ENCODE peak calls at places on chromosomes 7 and 10, in ten cellular contexts. One of them, this sample, is unnamed.

GRCh38 chr10:49602380-49603023 is 7.6 kb upstream of the SLC18A3 start:
- DNase-seq in kidney: no peak
- DNase-seq in endothelial cell: no peak
- DNase-seq in brain microvascular endothelial cell: no peak
- DNase-seq in sigmoid colon: no peak
- DNase-seq in NB4: no peak
- DNase-seq in IMR-90: no peak
- DNase-seq in AG09309: no peak
- DNase-seq in upper lobe of left lung: peak
- DNase-seq in A549: no peak
- DNase-seq in this sample: no peak

GRCh38 chr7:145700488-145700887 is 416.1 kb upstream of the CNTNAP2 start:
- DNase-seq in kidney: no peak
- DNase-seq in endothelial cell: no peak
- DNase-seq in brain microvascular endothelial cell: no peak
- DNase-seq in sigmoid colon: no peak
- DNase-seq in NB4: no peak
- DNase-seq in IMR-90: no peak
- DNase-seq in AG09309: no peak
- DNase-seq in upper lobe of left lung: no peak
- DNase-seq in A549: no peak
- DNase-seq in this sample: no peak

GRCh38 chr10:5525581-5526271 is 965 bp downstream of the CALML3 start:
- DNase-seq in kidney: no peak
- DNase-seq in endothelial cell: no peak
- DNase-seq in brain microvascular endothelial cell: no peak
- DNase-seq in sigmoid colon: peak
- DNase-seq in NB4: no peak
- DNase-seq in IMR-90: no peak
- DNase-seq in AG09309: peak
- DNase-seq in upper lobe of left lung: no peak
- DNase-seq in A549: no peak
- DNase-seq in this sample: no peak

GRCh38 chr10:29257106-29257783 is 31.6 kb upstream of the LYZL1 start:
- DNase-seq in kidney: peak
- DNase-seq in endothelial cell: no peak
- DNase-seq in brain microvascular endothelial cell: peak
- DNase-seq in sigmoid colon: peak
- DNase-seq in NB4: peak
- DNase-seq in IMR-90: peak
- DNase-seq in AG09309: peak
- DNase-seq in upper lobe of left lung: peak
- DNase-seq in A549: no peak
- DNase-seq in this sample: no peak

GRCh38 chr7:100662377-100662776 is 6.1 kb upstream of the ACTL6B start:
- DNase-seq in kidney: peak
- DNase-seq in endothelial cell: no peak
- DNase-seq in brain microvascular endothelial cell: no peak
- DNase-seq in sigmoid colon: no peak
- DNase-seq in NB4: no peak
- DNase-seq in IMR-90: no peak
- DNase-seq in AG09309: no peak
- DNase-seq in upper lobe of left lung: no peak
- DNase-seq in A549: no peak
- DNase-seq in this sample: no peak

GRCh38 chr7:99193527-99194214 is 14.2 kb downstream of the KPNA7 start:
- DNase-seq in kidney: no peak
- DNase-seq in endothelial cell: no peak
- DNase-seq in brain microvascular endothelial cell: peak
- DNase-seq in sigmoid colon: no peak
- DNase-seq in NB4: no peak
- DNase-seq in IMR-90: peak
- DNase-seq in AG09309: peak
- DNase-seq in upper lobe of left lung: no peak
- DNase-seq in A549: no peak
- DNase-seq in this sample: no peak

GRCh38 chr7:2640858-2641257 is 9.1 kb downstream of the TTYH3 start:
- DNase-seq in kidney: peak
- DNase-seq in endothelial cell: no peak
- DNase-seq in brain microvascular endothelial cell: no peak
- DNase-seq in sigmoid colon: peak
- DNase-seq in NB4: no peak
- DNase-seq in IMR-90: no peak
- DNase-seq in AG09309: no peak
- DNase-seq in upper lobe of left lung: no peak
- DNase-seq in A549: no peak
- DNase-seq in this sample: no peak

GRCh38 chr7:98285132-98286092 is 3.9 kb downstream of the BRI3 start:
- DNase-seq in kidney: peak
- DNase-seq in endothelial cell: no peak
- DNase-seq in brain microvascular endothelial cell: no peak
- DNase-seq in sigmoid colon: no peak
- DNase-seq in NB4: no peak
- DNase-seq in IMR-90: no peak
- DNase-seq in AG09309: no peak
- DNase-seq in upper lobe of left lung: no peak
- DNase-seq in A549: no peak
- DNase-seq in this sample: no peak

GRCh38 chr10:86281396-86281795 is 85.2 kb downstream of the GRID1 start:
- DNase-seq in kidney: no peak
- DNase-seq in endothelial cell: no peak
- DNase-seq in brain microvascular endothelial cell: no peak
- DNase-seq in sigmoid colon: no peak
- DNase-seq in NB4: no peak
- DNase-seq in IMR-90: no peak
- DNase-seq in AG09309: no peak
- DNase-seq in upper lobe of left lung: no peak
- DNase-seq in A549: no peak
- DNase-seq in this sample: no peak

DNA sequence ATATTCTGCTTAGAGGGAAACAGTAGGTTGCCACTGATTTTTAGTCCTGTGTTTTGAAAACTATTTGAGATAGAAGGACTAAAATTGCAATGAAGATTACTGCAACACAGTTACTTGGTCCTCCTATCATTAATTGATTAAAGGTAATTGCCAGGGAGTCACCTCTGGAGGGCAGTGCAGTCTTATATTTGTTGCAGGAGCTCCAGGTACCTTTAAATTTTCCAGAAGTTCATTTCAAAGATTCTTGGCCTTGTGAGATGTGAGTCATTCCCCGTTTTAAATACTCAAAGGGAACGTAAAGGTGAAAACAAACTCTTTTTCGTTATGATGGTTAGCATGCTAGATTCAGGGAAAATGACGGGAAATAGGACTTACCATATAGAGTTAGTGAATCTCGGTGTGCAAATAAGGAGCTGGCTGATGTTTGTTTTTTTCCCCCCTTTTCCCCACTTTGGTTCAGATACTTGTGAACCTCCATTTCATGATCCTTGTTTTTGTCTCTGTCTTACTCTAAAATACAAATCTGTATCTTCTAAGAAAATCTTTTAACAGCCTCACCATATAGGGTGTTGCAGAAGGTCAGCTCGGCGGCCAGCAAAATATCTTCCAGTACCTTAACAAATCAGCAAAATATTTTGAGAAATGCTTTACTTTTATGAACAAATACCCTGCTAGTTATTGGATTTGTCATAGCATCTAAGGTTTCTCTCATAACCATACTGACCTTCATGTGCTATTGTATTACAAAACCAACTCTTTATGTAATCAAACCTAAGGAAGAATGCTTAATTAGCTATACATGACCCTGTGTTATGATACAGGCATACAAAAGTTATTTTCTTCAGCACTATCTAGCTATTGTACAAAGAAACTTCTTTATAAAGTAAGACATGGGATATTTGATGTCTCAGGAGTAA is 143.0 kb upstream of the HDAC9 start:
- DNase-seq in kidney: no peak
- DNase-seq in endothelial cell: peak
- DNase-seq in brain microvascular endothelial cell: peak
- DNase-seq in sigmoid colon: no peak
- DNase-seq in NB4: peak
- DNase-seq in IMR-90: peak
- DNase-seq in AG09309: peak
- DNase-seq in upper lobe of left lung: peak
- DNase-seq in A549: peak
- DNase-seq in this sample: peak
- TF ChIP-seq CTCF in kidney: peak
- TF ChIP-seq CTCF in endothelial cell: peak
- TF ChIP-seq CTCF in brain microvascular endothelial cell: peak
- TF ChIP-seq CTCF in sigmoid colon: peak
- TF ChIP-seq CTCF in NB4: no peak
- TF ChIP-seq CTCF in IMR-90: peak
- TF ChIP-seq CTCF in AG09309: peak
- TF ChIP-seq CTCF in upper lobe of left lung: peak
- TF ChIP-seq CTCF in A549: peak
- TF ChIP-seq CTCF in this sample: peak

DNA sequence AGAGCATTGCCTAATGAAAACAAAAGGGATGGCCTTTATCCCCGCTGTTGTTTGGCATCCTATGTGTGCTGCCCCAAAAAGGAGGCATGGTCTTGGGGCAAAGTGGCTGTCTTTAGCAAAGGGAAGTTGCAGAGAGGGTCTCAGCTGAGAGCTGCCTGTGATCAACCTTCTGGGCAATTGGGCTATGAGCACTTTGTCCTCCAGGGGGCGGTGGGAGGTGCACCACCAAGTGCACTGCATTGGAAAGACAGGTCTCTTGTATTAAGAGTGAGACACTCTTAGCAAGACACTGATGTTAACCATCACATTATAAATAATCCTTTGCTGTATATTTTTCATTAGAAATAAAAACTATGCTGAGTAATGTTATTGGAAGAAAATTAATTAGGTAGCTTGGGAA is 314.8 kb downstream of the POM121L12 start:
- DNase-seq in kidney: peak
- DNase-seq in endothelial cell: peak
- DNase-seq in brain microvascular endothelial cell: no peak
- DNase-seq in sigmoid colon: no peak
- DNase-seq in NB4: peak
- DNase-seq in IMR-90: no peak
- DNase-seq in AG09309: no peak
- DNase-seq in upper lobe of left lung: no peak
- DNase-seq in A549: no peak
- DNase-seq in this sample: peak
- TF ChIP-seq CTCF in kidney: peak
- TF ChIP-seq CTCF in endothelial cell: peak
- TF ChIP-seq CTCF in brain microvascular endothelial cell: peak
- TF ChIP-seq CTCF in sigmoid colon: no peak
- TF ChIP-seq CTCF in NB4: peak
- TF ChIP-seq CTCF in IMR-90: no peak
- TF ChIP-seq CTCF in AG09309: no peak
- TF ChIP-seq CTCF in upper lobe of left lung: no peak
- TF ChIP-seq CTCF in A549: no peak
- TF ChIP-seq CTCF in this sample: peak

GRCh38 chr7:135362871-135363270 is 129.2 kb downstream of the STRA8 start:
- DNase-seq in kidney: no peak
- DNase-seq in endothelial cell: no peak
- DNase-seq in brain microvascular endothelial cell: no peak
- DNase-seq in sigmoid colon: no peak
- DNase-seq in NB4: no peak
- DNase-seq in IMR-90: no peak
- DNase-seq in AG09309: no peak
- DNase-seq in upper lobe of left lung: no peak
- DNase-seq in A549: no peak
- DNase-seq in this sample: no peak

GRCh38 chr7:135367114-135367513 is 133.5 kb downstream of the STRA8 start:
- DNase-seq in kidney: no peak
- DNase-seq in endothelial cell: no peak
- DNase-seq in brain microvascular endothelial cell: no peak
- DNase-seq in sigmoid colon: no peak
- DNase-seq in NB4: no peak
- DNase-seq in IMR-90: no peak
- DNase-seq in AG09309: no peak
- DNase-seq in upper lobe of left lung: no peak
- DNase-seq in A549: no peak
- DNase-seq in this sample: no peak

GRCh38 chr7:135359633-135360032 is 126.0 kb downstream of the STRA8 start:
- DNase-seq in kidney: no peak
- DNase-seq in endothelial cell: no peak
- DNase-seq in brain microvascular endothelial cell: no peak
- DNase-seq in sigmoid colon: no peak
- DNase-seq in NB4: peak
- DNase-seq in IMR-90: no peak
- DNase-seq in AG09309: no peak
- DNase-seq in upper lobe of left lung: no peak
- DNase-seq in A549: no peak
- DNase-seq in this sample: no peak

GRCh38 chr7:135361788-135362187 is 128.2 kb downstream of the STRA8 start:
- DNase-seq in kidney: no peak
- DNase-seq in endothelial cell: no peak
- DNase-seq in brain microvascular endothelial cell: no peak
- DNase-seq in sigmoid colon: no peak
- DNase-seq in NB4: no peak
- DNase-seq in IMR-90: no peak
- DNase-seq in AG09309: no peak
- DNase-seq in upper lobe of left lung: no peak
- DNase-seq in A549: no peak
- DNase-seq in this sample: no peak
- TF ChIP-seq CTCF in kidney: no peak
- TF ChIP-seq CTCF in endothelial cell: no peak
- TF ChIP-seq CTCF in brain microvascular endothelial cell: no peak
- TF ChIP-seq CTCF in sigmoid colon: no peak
- TF ChIP-seq CTCF in NB4: no peak
- TF ChIP-seq CTCF in IMR-90: no peak
- TF ChIP-seq CTCF in AG09309: no peak
- TF ChIP-seq CTCF in upper lobe of left lung: no peak
- TF ChIP-seq CTCF in A549: no peak
- TF ChIP-seq CTCF in this sample: no peak

GRCh38 chr7:30752484-30752883 is 549 bp downstream of the INMT start:
- DNase-seq in kidney: no peak
- DNase-seq in endothelial cell: no peak
- DNase-seq in brain microvascular endothelial cell: no peak
- DNase-seq in sigmoid colon: no peak
- DNase-seq in NB4: no peak
- DNase-seq in IMR-90: no peak
- DNase-seq in AG09309: no peak
- DNase-seq in upper lobe of left lung: no peak
- DNase-seq in A549: no peak
- DNase-seq in this sample: no peak

GRCh38 chr7:30750574-30751256 is 1.2 kb upstream of the INMT start:
- DNase-seq in kidney: peak
- DNase-seq in endothelial cell: no peak
- DNase-seq in brain microvascular endothelial cell: peak
- DNase-seq in sigmoid colon: peak
- DNase-seq in NB4: no peak
- DNase-seq in IMR-90: peak
- DNase-seq in AG09309: peak
- DNase-seq in upper lobe of left lung: peak
- DNase-seq in A549: no peak
- DNase-seq in this sample: no peak

GRCh38 chr7:30751696-30752273 is at the start of gene INMT:
- DNase-seq in kidney: no peak
- DNase-seq in endothelial cell: no peak
- DNase-seq in brain microvascular endothelial cell: no peak
- DNase-seq in sigmoid colon: no peak
- DNase-seq in NB4: no peak
- DNase-seq in IMR-90: no peak
- DNase-seq in AG09309: no peak
- DNase-seq in upper lobe of left lung: no peak
- DNase-seq in A549: no peak
- DNase-seq in this sample: no peak

GRCh38 chr7:30750010-30750409 is 1.9 kb upstream of the INMT start:
- DNase-seq in kidney: no peak
- DNase-seq in endothelial cell: no peak
- DNase-seq in brain microvascular endothelial cell: no peak
- DNase-seq in sigmoid colon: no peak
- DNase-seq in NB4: no peak
- DNase-seq in IMR-90: no peak
- DNase-seq in AG09309: no peak
- DNase-seq in upper lobe of left lung: no peak
- DNase-seq in A549: no peak
- DNase-seq in this sample: no peak

GRCh38 chr7:30751257-30751650 is 681 bp upstream of the INMT start:
- DNase-seq in kidney: no peak
- DNase-seq in endothelial cell: no peak
- DNase-seq in brain microvascular endothelial cell: no peak
- DNase-seq in sigmoid colon: no peak
- DNase-seq in NB4: no peak
- DNase-seq in IMR-90: no peak
- DNase-seq in AG09309: no peak
- DNase-seq in upper lobe of left lung: no peak
- DNase-seq in A549: no peak
- DNase-seq in this sample: no peak
- TF ChIP-seq CTCF in kidney: no peak
- TF ChIP-seq CTCF in endothelial cell: no peak
- TF ChIP-seq CTCF in brain microvascular endothelial cell: no peak
- TF ChIP-seq CTCF in sigmoid colon: no peak
- TF ChIP-seq CTCF in NB4: no peak
- TF ChIP-seq CTCF in IMR-90: no peak
- TF ChIP-seq CTCF in AG09309: no peak
- TF ChIP-seq CTCF in upper lobe of left lung: no peak
- TF ChIP-seq CTCF in A549: no peak
- TF ChIP-seq CTCF in this sample: no peak